ENCODE peak calls at places on chromosomes 13 and 19, in seven cellular contexts. O is body of pancreas, J is WERI-Rb-1, S is heart left ventricle, D is tibial artery, A is AG04450, G is IMR-90. I is an unnamed sample.

GRCh38 chr19:6312018-6312417 is 21.4 kb downstream of the ACER1 start:
- DNase-seq in O (no peak), J (peak; percentile 57), S (no peak), D (no peak), A (no peak), G (no peak), I (no peak)

GRCh38 chr13:32720026-32720425 is 133.8 kb downstream of the PDS5B start:
- DNase-seq in O (no peak), J (no peak), S (no peak), D (no peak), A (no peak), G (peak; percentile 48), I (peak; percentile 46)

GRCh38 chr13:108195861-108196260 is 19.5 kb downstream of the LIG4 start:
- DNase-seq in O (no peak), J (no peak), S (no peak), D (no peak), A (no peak), G (no peak), I (no peak)

GRCh38 chr13:48319458-48320395 is 16.2 kb downstream of the RB1 start:
- DNase-seq in O (no peak), J (no peak), S (no peak), D (no peak), A (no peak), G (no peak), I (no peak)

GRCh38 chr19:34135401-34135800 is 36.9 kb upstream of the LSM14A start:
- DNase-seq in O (peak; percentile 64), J (peak; percentile 56), S (no peak), D (no peak), A (no peak), G (no peak), I (no peak)

GRCh38 chr19:3366104-3366760 is at the start of gene NFIC:
- DNase-seq in O (peak; percentile 83), J (peak; percentile 77), S (peak; percentile 87), D (peak; percentile 84), A (no peak), G (peak; percentile 79), I (peak; percentile 94)

GRCh38 chr19:2084993-2085720 is 11.0 kb downstream of the MOB3A start:
- DNase-seq in O (no peak), J (no peak), S (peak; percentile 69), D (peak; percentile 65), A (no peak), G (no peak), I (peak; percentile 60)

GRCh38 chr13:103794526-103794925 is 728.3 kb upstream of the SLC10A2 start:
- DNase-seq in O (no peak), J (no peak), S (no peak), D (no peak), A (no peak), G (no peak), I (no peak)

GRCh38 chr13:73168226-73168992 is 109.6 kb downstream of the KLF5 start:
- DNase-seq in O (no peak), J (no peak), S (no peak), D (no peak), A (no peak), G (peak; percentile 45), I (peak; percentile 25)

GRCh38 chr19:38686530-38686888 is 39.1 kb downstream of the ACTN4 start:
- DNase-seq in O (no peak), J (peak; percentile 31), S (no peak), D (no peak), A (no peak), G (no peak), I (no peak)

GRCh38 chr19:45306522-45307027 is 16.1 kb downstream of the CKM start:
- DNase-seq in O (no peak), J (no peak), S (peak; percentile 35), D (no peak), A (no peak), G (no peak), I (no peak)

GRCh38 chr19:12783226-12783848 is 7.9 kb upstream of the JUNB start:
- DNase-seq in O (no peak), J (no peak), S (no peak), D (no peak), A (no peak), G (no peak), I (no peak)

GRCh38 chr19:47699360-47699917 is 13.8 kb upstream of the EHD2 start:
- DNase-seq in O (peak; percentile 61), J (peak; percentile 79), S (no peak), D (no peak), A (no peak), G (peak; percentile 34), I (peak; percentile 47)

GRCh38 chr13:34037636-34038325 is 219.8 kb downstream of the RFC3 start:
- DNase-seq in O (no peak), J (no peak), S (no peak), D (no peak), A (no peak), G (no peak), I (no peak)

GRCh38 chr13:29429496-29429895 is 166.0 kb downstream of the SLC7A1 start:
- DNase-seq in O (no peak), J (no peak), S (no peak), D (no peak), A (no peak), G (no peak), I (peak; percentile 24)

GRCh38 chr13:29423050-29423449 is 172.4 kb downstream of the SLC7A1 start:
- DNase-seq in O (no peak), J (no peak), S (no peak), D (no peak), A (no peak), G (no peak), I (no peak)

GRCh38 chr13:29428310-29428991 is 167.0 kb downstream of the SLC7A1 start:
- DNase-seq in O (no peak), J (peak; percentile 4), S (peak; percentile 74), D (no peak), A (no peak), G (no peak), I (peak; percentile 9)

GRCh38 chr13:29428992-29429315 is 166.5 kb downstream of the SLC7A1 start:
- DNase-seq in O (no peak), J (no peak), S (no peak), D (no peak), A (no peak), G (no peak), I (no peak)

DNA sequence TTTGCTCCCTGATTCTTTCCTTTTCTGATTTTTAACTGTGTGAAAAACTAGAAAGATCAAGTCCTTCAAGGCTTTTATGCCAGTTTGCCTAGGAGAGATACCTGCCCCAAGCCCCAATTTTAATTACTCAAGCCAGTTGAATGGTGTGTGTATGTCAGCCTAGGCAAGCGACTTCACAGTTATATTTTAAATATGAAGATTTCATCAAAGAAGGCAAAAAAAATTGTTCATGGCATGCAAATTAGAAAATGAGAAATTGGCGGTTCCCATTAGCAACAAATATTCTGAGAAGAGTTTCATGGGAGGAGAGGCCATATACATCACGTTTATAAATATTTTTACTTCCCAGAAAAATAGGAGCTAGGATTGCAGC is 167.6 kb downstream of the SLC7A1 start:
- DNase-seq in O (no peak), J (no peak), S (no peak), D (no peak), A (no peak), G (no peak), I (no peak)
- H3K4me3 ChIP-seq in O (no peak overlapping the region), J (no peak overlapping the region), S (peak overlapping the region; percentile 65), D (peak overlapping the region; percentile 42), A (peak overlapping the region; percentile 26), G (peak overlapping the region; percentile 12), I (peak overlapping the region; percentile 81)

GRCh38 chr19:29260477-29261317 is 47.7 kb upstream of the UQCRFS1 start:
- DNase-seq in O (no peak), J (peak; percentile 59), S (no peak), D (no peak), A (no peak), G (peak; percentile 4), I (peak; percentile 60)
- TF ChIP-seq CTCF in O (no peak), J (peak; percentile 66), S (peak; percentile 24), D (no peak), A (peak; percentile 37), G (peak; percentile 33), I (peak; percentile 43)

GRCh38 chr19:52197964-52198363 is 8.1 kb downstream of the PPP2R1A start:
- DNase-seq in O (no peak), J (no peak), S (no peak), D (no peak), A (no peak), G (no peak), I (no peak)

GRCh38 chr19:52196256-52196967 is 6.6 kb downstream of the PPP2R1A start:
- DNase-seq in O (no peak), J (no peak), S (no peak), D (no peak), A (no peak), G (peak; percentile 62), I (no peak)

GRCh38 chr19:52200044-52200443 is 10.2 kb downstream of the PPP2R1A start:
- DNase-seq in O (no peak), J (no peak), S (peak; percentile 33), D (peak; percentile 74), A (peak; percentile 21), G (peak; percentile 78), I (peak; percentile 77)

GRCh38 chr19:52198678-52199077 is 8.8 kb downstream of the PPP2R1A start:
- DNase-seq in O (no peak), J (no peak), S (no peak), D (no peak), A (no peak), G (no peak), I (no peak)
- H3K27ac ChIP-seq in O (no peak overlapping the region), J (no peak overlapping the region), S (peak overlapping the region; percentile 91), D (peak overlapping the region; percentile 70), A (no peak overlapping the region), G (no peak overlapping the region), I (no peak overlapping the region)

GRCh38 chr19:41189425-41190065 is 3.5 kb upstream of the CYP2S1 start:
- DNase-seq in O (no peak), J (no peak), S (no peak), D (no peak), A (no peak), G (no peak), I (peak; percentile 21)

GRCh38 chr19:41195675-41196497 is 2.9 kb downstream of the CYP2S1 start:
- DNase-seq in O (no peak), J (no peak), S (no peak), D (no peak), A (no peak), G (peak; percentile 86), I (peak; percentile 23)

GRCh38 chr19:41192574-41193419 is at the start of gene CYP2S1:
- DNase-seq in O (no peak), J (no peak), S (no peak), D (no peak), A (no peak), G (peak; percentile 22), I (peak; percentile 11)

GRCh38 chr19:41194157-41194552 is 1.1 kb downstream of the CYP2S1 start:
- DNase-seq in O (no peak), J (no peak), S (peak; percentile 34), D (no peak), A (no peak), G (no peak), I (no peak)

DNA sequence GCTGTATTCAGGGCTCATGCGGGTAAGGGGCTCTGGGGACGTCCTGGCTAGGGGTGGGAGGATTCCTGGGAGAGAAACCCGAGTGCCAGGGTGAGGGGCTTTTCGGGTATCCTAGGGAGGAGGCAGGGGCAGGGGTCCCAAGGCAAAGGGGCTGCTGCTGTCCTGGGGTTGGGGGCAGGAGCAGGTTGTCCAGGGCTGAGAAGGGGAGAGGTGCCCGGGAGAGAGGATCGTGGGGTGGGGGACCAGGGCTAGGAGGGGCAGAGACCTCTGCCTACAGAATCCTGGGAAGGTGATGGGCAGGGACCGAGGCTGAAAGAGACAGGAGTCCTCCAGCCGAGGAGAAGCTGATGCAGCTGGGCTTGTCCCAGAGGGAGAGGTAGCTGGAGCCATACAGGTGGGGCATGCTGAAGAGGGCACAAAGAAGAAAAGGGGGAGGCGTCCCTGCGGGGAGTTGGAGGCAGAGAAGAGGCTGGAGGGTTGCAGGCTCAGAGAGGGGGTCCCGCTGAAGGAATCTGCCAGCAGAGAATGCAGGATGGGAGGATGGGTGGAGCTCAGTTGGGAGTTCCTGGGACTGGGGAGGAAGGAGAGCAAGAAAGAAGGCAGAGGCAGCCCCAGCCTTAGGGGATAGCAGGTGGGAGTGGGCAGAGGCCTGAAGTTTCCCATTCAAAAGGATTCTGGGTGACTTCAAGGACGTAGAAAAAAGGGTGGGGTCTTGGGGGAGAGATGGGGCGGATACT is 569 bp downstream of the CYP2S1 start:
- DNase-seq in O (no peak), J (no peak), S (no peak), D (no peak), A (no peak), G (no peak), I (no peak)
- H3K4me3 ChIP-seq in O (no peak overlapping the region), J (no peak overlapping the region), S (peak overlapping the region; percentile 12), D (peak overlapping the region; percentile 35), A (peak overlapping the region; percentile 58), G (peak overlapping the region; percentile 33), I (peak overlapping the region; percentile 28)

I was measured in cardiac muscle cell.